ENCODE peak calls at places on chromosome 1, in six cellular contexts. H is uterus; G is HFF-Myc; P is activated CD8-positive, alpha-beta memory T cell treated with anti-CD3 and anti-CD28 coated beads, Interleukin-2, amount 50 U/mL, for 48 hours; L is tibial artery; Q is AG08396. S is an unnamed sample.

GRCh38 chr1:180258290-180258689 is 28.2 kb downstream of the LHX4 start:
- DNase-seq in L (no peak), H (no peak), G (no peak), Q (no peak), P (no peak), S (no peak)

GRCh38 chr1:179083031-179083345 is 1.1 kb downstream of the TOR3A start:
- DNase-seq in H (no peak), G (no peak), Q (no peak), L (no peak), P (no peak), S (no peak)

GRCh38 chr1:203046984-203047630 is 20.8 kb downstream of the PPFIA4 start:
- DNase-seq in Q (peak; percentile 84), G (no peak), P (no peak), H (peak; percentile 60), L (no peak), S (peak; percentile 41)

GRCh38 chr1:39727932-39728317 is 10.8 kb upstream of the PPIE start:
- DNase-seq in Q (no peak), G (no peak), P (no peak), H (no peak), L (no peak), S (no peak)

GRCh38 chr1:14267991-14268390 is 330.5 kb upstream of the KAZN start:
- DNase-seq in P (no peak), L (no peak), Q (no peak), H (no peak), G (no peak), S (no peak)

GRCh38 chr1:52751589-52752306 is 25.5 kb downstream of the ZYG11B start:
- DNase-seq in H (peak; percentile 18), Q (no peak), P (no peak), L (no peak), G (no peak), S (no peak)

GRCh38 chr1:147748687-147749350 is 11.6 kb downstream of the GJA5 start:
- DNase-seq in P (no peak), L (no peak), Q (no peak), G (no peak), H (no peak), S (no peak)

GRCh38 chr1:224914292-224914900 is 15.1 kb upstream of the DNAH14 start:
- DNase-seq in P (no peak), L (no peak), Q (no peak), H (no peak), G (no peak), S (no peak)

GRCh38 chr1:198019126-198019525 is 102.0 kb downstream of the LHX9 start:
- DNase-seq in L (no peak), G (no peak), H (no peak), Q (no peak), P (no peak), S (no peak)

GRCh38 chr1:37851782-37852210 is 7.6 kb downstream of the MTF1 start:
- DNase-seq in P (no peak), L (no peak), G (no peak), Q (no peak), H (no peak), S (no peak)

GRCh38 chr1:4696753-4697152 is 42.3 kb downstream of the AJAP1 start:
- DNase-seq in P (no peak), G (no peak), L (no peak), H (no peak), Q (no peak), S (no peak)

GRCh38 chr1:224333939-224334701 is 4.1 kb upstream of the NVL start:
- DNase-seq in G (no peak), H (no peak), L (no peak), Q (peak; percentile 16), P (no peak), S (no peak)

GRCh38 chr1:244709491-244710368 is 56.8 kb downstream of the DESI2 start:
- DNase-seq in G (no peak), Q (no peak), P (no peak), H (no peak), L (no peak), S (no peak)

GRCh38 chr1:212611000-212611636 is 2.6 kb downstream of the ATF3 start:
- DNase-seq in G (no peak), H (no peak), P (no peak), Q (no peak), L (no peak), S (no peak)

GRCh38 chr1:192575499-192576189 is at the start of gene RGS1:
- DNase-seq in Q (no peak), L (peak; percentile 66), H (no peak), G (no peak), P (peak; percentile 65), S (no peak)

GRCh38 chr1:16152521-16153087 is 3.3 kb downstream of the EPHA2 start:
- DNase-seq in P (no peak), L (no peak), H (no peak), Q (peak; percentile 54), G (no peak), S (no peak)